ENCODE peak calls at places on chromosomes 7 and 10, in seven cellular contexts. Q, O, I, Y, V, T and B are unnamed samples.

GRCh38 chr7:85055906-85056305 is 130.9 kb downstream of the SEMA3D start:
- DNase-seq in O (no peak), Y (no peak), I (no peak), T (no peak), Q (no peak), V (no peak), B (no peak)

GRCh38 chr7:19091871-19092270 is 25.6 kb downstream of the TWIST1 start:
- DNase-seq in I (no peak), Y (no peak), Q (no peak), T (no peak), V (no peak), O (no peak), B (no peak)

GRCh38 chr7:76202666-76203030 is 952 bp downstream of the SRRM3 start:
- DNase-seq in Y (no peak), I (no peak), V (no peak), O (no peak), Q (no peak), T (no peak), B (peak; percentile 62)

GRCh38 chr7:54799792-54800191 is 40.8 kb upstream of the SEC61G start:
- DNase-seq in O (no peak), Q (no peak), V (no peak), Y (no peak), I (no peak), T (no peak), B (no peak)

GRCh38 chr10:2620827-2621521 is 446.4 kb upstream of the PFKP start:
- DNase-seq in Q (no peak), V (no peak), T (no peak), O (no peak), Y (no peak), I (no peak), B (no peak)

GRCh38 chr10:98309366-98310355 is 41.7 kb upstream of the LOXL4 start:
- DNase-seq in I (peak; percentile 77), T (peak; percentile 65), Y (no peak), O (no peak), Q (peak; percentile 93), V (peak; percentile 19), B (peak; percentile 63)

GRCh38 chr10:21628023-21628422 is 94.0 kb downstream of the MLLT10 start:
- DNase-seq in Q (no peak), O (no peak), T (no peak), I (no peak), V (no peak), Y (no peak), B (no peak)

GRCh38 chr7:149753370-149754233 is 19.8 kb downstream of the ZNF467 start:
- DNase-seq in O (no peak), I (no peak), Q (peak; percentile 40), V (no peak), Y (no peak), T (no peak), B (no peak)

GRCh38 chr7:157477550-157478212 is 140.9 kb downstream of the DNAJB6 start:
- DNase-seq in Y (no peak), T (no peak), Q (no peak), I (no peak), V (no peak), O (no peak), B (no peak)

GRCh38 chr7:134935701-134936100 is 50.6 kb upstream of the AGBL3 start:
- DNase-seq in O (no peak), I (no peak), V (no peak), T (no peak), Y (no peak), Q (no peak), B (no peak)

GRCh38 chr7:143492799-143493568 is 15.3 kb downstream of the TAS2R41 start:
- DNase-seq in Y (no peak), T (no peak), O (no peak), V (no peak), I (no peak), Q (no peak), B (no peak)

GRCh38 chr10:71004176-71004575 is 115.8 kb upstream of the PCBD1 start:
- DNase-seq in Q (no peak), V (no peak), Y (no peak), I (no peak), T (no peak), O (no peak), B (no peak)